ENCODE peak calls at places on chromosomes 12 and 14, in ten cellular contexts. S is AG09309, P is cardiac fibroblast, N is PC-3, Z is kidney, G is esophagus squamous epithelium, Q is lower lobe of right lung, L is SK-N-SH, W is astrocyte, H is IMR-90. F is an unnamed sample.

GRCh38 chr14:37054144-37054543 is 118.3 kb downstream of the SLC25A21 start:
- DNase-seq in L (no peak), Z (no peak), G (no peak), N (no peak), W (no peak), Q (no peak), S (no peak), P (no peak), H (no peak), F (no peak)

GRCh38 chr14:80784824-80785223 is 156.7 kb downstream of the CEP128 start:
- DNase-seq in N (no peak), Z (no peak), W (no peak), G (no peak), Q (no peak), S (peak; percentile 29), L (no peak), H (peak; percentile 49), P (peak; percentile 21), F (peak; percentile 35)

GRCh38 chr12:81610955-81611889 is 147.9 kb downstream of the PPFIA2 start:
- DNase-seq in L (peak; percentile 15), S (no peak), G (no peak), N (peak; percentile 17), P (peak; percentile 9), Q (no peak), Z (peak; percentile 34), H (peak; percentile 1), W (no peak), F (peak; percentile 6)

GRCh38 chr12:46489951-46490388 is 117.4 kb upstream of the SLC38A2 start:
- DNase-seq in N (no peak), Q (no peak), L (no peak), H (no peak), P (no peak), Z (no peak), S (no peak), G (no peak), W (peak; percentile 36), F (peak; percentile 36)

GRCh38 chr12:123815968-123816367 is 53.9 kb downstream of the DNAH10 start:
- DNase-seq in P (no peak), W (no peak), H (no peak), L (no peak), N (no peak), Z (no peak), Q (no peak), S (no peak), G (no peak), F (no peak)

GRCh38 chr14:26846388-26846787 is 248.6 kb upstream of the NOVA1 start:
- DNase-seq in W (peak; percentile 16), S (no peak), G (no peak), L (no peak), P (no peak), Z (no peak), Q (no peak), N (no peak), H (no peak), F (peak; percentile 69)

GRCh38 chr14:85122690-85123089 is 407.3 kb upstream of the FLRT2 start:
- DNase-seq in H (peak; percentile 46), Q (no peak), W (peak; percentile 59), L (no peak), S (peak; percentile 25), Z (no peak), N (peak; percentile 84), G (no peak), P (no peak), F (peak; percentile 56)

GRCh38 chr14:49621114-49621881 is 699 bp downstream of the MGAT2 start:
- DNase-seq in W (peak; percentile 35), P (peak; percentile 73), L (peak; percentile 76), N (peak; percentile 43), Q (peak; percentile 90), S (no peak), H (peak; percentile 28), G (peak; percentile 39), Z (peak; percentile 92), F (no peak)

GRCh38 chr12:116592116-116592637 is 33.0 kb downstream of the MAP1LC3B2 start:
- DNase-seq in Z (peak; percentile 93), S (no peak), N (no peak), L (no peak), P (no peak), Q (peak; percentile 79), G (no peak), W (no peak), H (no peak), F (no peak)

GRCh38 chr12:51209259-51209658 is 8.6 kb downstream of the POU6F1 start:
- DNase-seq in W (no peak), P (no peak), L (no peak), H (no peak), G (no peak), S (no peak), Q (no peak), Z (peak; percentile 21), N (no peak), F (no peak)

DNA sequence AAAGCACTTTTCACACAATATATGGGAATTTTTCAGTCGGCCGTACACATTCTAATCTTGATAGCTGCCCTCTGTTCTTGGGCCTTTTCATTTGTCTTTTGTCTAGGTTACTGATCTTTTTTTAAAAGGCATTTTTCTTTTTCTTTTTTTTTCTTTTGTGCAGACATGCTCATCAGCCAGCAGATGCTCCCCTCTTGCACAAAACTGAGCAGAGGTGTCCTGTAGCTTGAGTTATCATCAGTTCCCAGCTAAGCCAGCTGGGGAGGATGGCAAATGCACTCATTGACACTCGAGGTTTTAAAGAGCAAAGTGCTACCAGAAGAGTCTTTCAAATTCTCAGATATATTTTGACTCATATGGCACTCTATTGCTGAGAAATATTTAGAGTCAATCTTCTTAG is 913.9 kb upstream of the SEL1L start:
- DNase-seq in N (no peak), P (no peak), Z (no peak), G (no peak), L (no peak), Q (no peak), S (no peak), W (no peak), H (no peak), F (no peak)
- TF ChIP-seq CTCF in N (no peak), P (no peak), Z (no peak), G (no peak), L (no peak), Q (no peak), S (no peak), W (no peak), H (no peak), F (no peak)

DNA sequence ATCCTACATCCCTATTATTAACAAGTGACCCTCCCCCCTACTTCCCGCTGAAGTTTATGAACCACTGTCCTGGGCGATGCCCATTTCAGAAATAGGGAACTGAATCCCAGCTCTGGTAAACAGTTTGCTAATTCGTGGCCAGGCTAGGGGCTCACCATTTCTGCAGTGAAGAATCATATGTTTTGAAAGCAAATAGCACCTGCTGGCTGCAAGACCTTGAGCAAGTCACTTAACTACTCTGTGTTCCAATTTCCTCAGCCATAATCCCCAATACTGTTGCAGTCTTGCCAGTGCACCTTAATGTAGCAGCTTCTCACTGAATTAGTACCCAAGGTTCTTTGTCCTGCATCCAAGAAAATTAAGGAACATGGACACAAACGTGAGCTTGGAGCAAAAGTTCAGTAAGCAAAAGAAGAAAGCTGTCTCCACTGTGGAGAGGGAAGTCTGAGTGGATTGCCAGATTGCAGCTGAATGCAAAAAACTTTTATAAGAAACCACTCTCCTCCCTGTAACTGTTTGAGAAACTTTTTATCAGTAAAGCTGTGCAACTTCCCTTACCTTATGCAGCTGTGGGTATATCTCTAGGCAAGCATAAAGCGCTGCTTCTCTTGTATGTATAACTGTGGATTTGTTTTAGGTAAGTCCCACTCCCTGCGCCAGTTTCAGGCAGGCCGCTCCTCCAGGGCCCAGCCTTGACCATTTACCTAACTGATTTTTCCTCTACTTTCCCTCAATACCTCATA is 824 bp downstream of the OAS1 start:
- DNase-seq in W (no peak), Q (no peak), P (no peak), L (no peak), S (no peak), Z (no peak), N (no peak), G (no peak), H (no peak), F (no peak)
- H3K4me3 ChIP-seq in W (no peak overlapping the region), Q (peak overlapping the region; percentile 57), P (no peak overlapping the region), L (peak overlapping the region; percentile 38), S (no peak overlapping the region), Z (peak overlapping the region; percentile 80), N (peak overlapping the region; percentile 63), G (peak overlapping the region; percentile 45), H (no peak overlapping the region), F (no peak overlapping the region)

GRCh38 chr14:93971635-93972027 is 4.7 kb downstream of the ASB2 start:
- DNase-seq in S (no peak), P (no peak), N (no peak), Q (no peak), H (no peak), W (no peak), L (no peak), Z (no peak), G (no peak), F (no peak)

GRCh38 chr14:93972618-93973205 is 3.7 kb downstream of the ASB2 start:
- DNase-seq in N (no peak), Z (no peak), W (no peak), P (no peak), G (no peak), Q (peak; percentile 18), L (no peak), H (no peak), S (no peak), F (no peak)

GRCh38 chr14:93969082-93969828 is 7.1 kb downstream of the ASB2 start:
- DNase-seq in G (no peak), P (no peak), Z (peak; percentile 71), Q (no peak), H (no peak), L (no peak), N (no peak), S (no peak), W (no peak), F (peak; percentile 4)

GRCh38 chr14:93970589-93970966 is 5.8 kb downstream of the ASB2 start:
- DNase-seq in N (peak; percentile 46), G (no peak), W (no peak), S (no peak), L (peak; percentile 56), P (peak; percentile 13), Q (no peak), H (no peak), Z (no peak), F (no peak)

DNA sequence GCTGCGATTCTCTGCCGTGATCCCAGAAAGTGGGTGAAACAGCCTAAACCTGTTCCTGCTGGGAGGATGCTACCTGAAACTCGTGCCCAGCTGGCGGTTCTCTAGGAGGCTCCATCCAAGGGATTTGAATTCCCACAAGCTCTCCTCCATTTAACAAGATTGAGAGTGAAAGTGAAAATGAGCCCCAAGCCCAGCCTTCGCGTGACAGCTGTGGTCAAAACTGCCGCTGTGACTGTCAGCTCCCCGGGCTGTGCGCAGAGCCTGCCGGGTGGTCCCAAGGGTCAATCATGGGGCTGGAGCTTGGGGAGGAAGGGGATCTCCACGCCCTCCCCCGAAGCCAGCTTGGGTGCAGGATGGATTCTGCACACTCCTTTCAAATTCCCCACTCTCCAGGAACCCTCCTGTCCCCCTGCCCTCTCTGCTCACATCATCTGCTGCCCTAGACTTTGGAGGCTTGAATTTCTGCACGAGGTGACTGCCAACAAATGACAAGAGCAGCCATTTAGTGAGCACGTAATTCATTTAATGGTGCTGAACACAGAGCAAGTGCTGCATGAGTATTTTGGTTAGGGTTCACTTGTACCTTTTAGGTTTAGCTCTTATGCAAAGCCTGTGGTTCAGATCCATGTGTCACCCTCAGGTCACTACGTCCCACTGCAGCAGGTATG is 5.3 kb downstream of the ASB2 start:
- DNase-seq in S (no peak), G (no peak), H (peak; percentile 18), W (no peak), P (no peak), L (no peak), Z (no peak), N (no peak), Q (peak; percentile 60), F (no peak)
- TF ChIP-seq CTCF in S (no peak), G (no peak), H (no peak), W (no peak), P (no peak), L (no peak), Z (no peak), N (no peak), Q (no peak), F (no peak)

GRCh38 chr14:58711382-58711781 is 73.6 kb downstream of the DACT1 start:
- DNase-seq in W (no peak), Z (no peak), Q (no peak), S (no peak), N (no peak), L (no peak), P (no peak), H (no peak), G (no peak), F (no peak)
- H3K4me3 ChIP-seq in W (no peak overlapping the region), Z (no peak overlapping the region), Q (no peak overlapping the region), S (no peak overlapping the region), N (no peak overlapping the region), L (no peak overlapping the region), P (no peak overlapping the region), H (no peak overlapping the region), G (no peak overlapping the region), F (no peak overlapping the region)